ENCODE peak calls at places on chromosome 5, in six cellular contexts. F is iPS DF 19.7, O is colonic mucosa, Q is GM10248, D is IMR-90, B is globus pallidus. G is an unnamed sample.

GRCh38 chr5:1793966-1794895 is 5.4 kb downstream of the MRPL36 start:
- DNase-seq in F (no peak), O (no peak), Q (no peak), D (peak; percentile 94), B (no peak), G (no peak)

GRCh38 chr5:112703866-112704820 is 33.5 kb upstream of the APC start:
- DNase-seq in F (no peak), O (no peak), Q (no peak), D (peak; percentile 40), B (no peak), G (no peak)

GRCh38 chr5:1312993-1313833 is 18.3 kb upstream of the TERT start:
- DNase-seq in F (no peak), O (no peak), Q (peak; percentile 72), D (no peak), B (no peak), G (peak; percentile 23)

GRCh38 chr5:20678814-20679298 is 690.9 kb upstream of the CDH18 start:
- DNase-seq in F (no peak), O (no peak), Q (no peak), D (peak; percentile 86), B (no peak), G (no peak)

GRCh38 chr5:157342822-157343402 is 77.0 kb downstream of the CYFIP2 start:
- DNase-seq in F (no peak), O (peak; percentile 30), Q (peak; percentile 53), D (no peak), B (no peak), G (peak; percentile 31)

GRCh38 chr5:138983984-138984383 is 108.8 kb upstream of the LRRTM2 start:
- DNase-seq in F (no peak), O (no peak), Q (no peak), D (no peak), B (no peak), G (no peak)

GRCh38 chr5:115098041-115098702 is 71.5 kb downstream of the TRIM36 start:
- DNase-seq in F (no peak), O (peak; percentile 49), Q (peak; percentile 57), D (peak; percentile 60), B (peak; percentile 34), G (no peak)

GRCh38 chr5:176810084-176810597 is at the start of gene UNC5A:
- DNase-seq in F (no peak), O (peak; percentile 31), Q (peak; percentile 57), D (peak; percentile 17), B (no peak), G (no peak)

GRCh38 chr5:83632874-83633273 is 87.8 kb downstream of the HAPLN1 start:
- DNase-seq in F (no peak), O (no peak), Q (no peak), D (peak; percentile 84), B (no peak), G (no peak)

GRCh38 chr5:57715296-57715695 is 232.7 kb upstream of the ACTBL2 start:
- DNase-seq in F (no peak), O (no peak), Q (no peak), D (peak; percentile 65), B (no peak), G (no peak)

GRCh38 chr5:79464695-79465332 is 49.1 kb downstream of the HOMER1 start:
- DNase-seq in F (no peak), O (no peak), Q (peak; percentile 45), D (peak; percentile 53), B (peak; percentile 17), G (no peak)

GRCh38 chr5:120936652-120937051 is 472.6 kb downstream of the PRR16 start:
- DNase-seq in F (no peak), O (no peak), Q (no peak), D (no peak), B (no peak), G (no peak)

GRCh38 chr5:53099546-53099945 is 10.0 kb downstream of the MOCS2 start:
- DNase-seq in F (no peak), O (no peak), Q (no peak), D (peak; percentile 12), B (no peak), G (no peak)

GRCh38 chr5:109936996-109937395 is 247.3 kb downstream of the MAN2A1 start:
- DNase-seq in F (no peak), O (no peak), Q (no peak), D (no peak), B (no peak), G (no peak)

GRCh38 chr5:42832060-42832459 is 20.4 kb upstream of the SELENOP start:
- DNase-seq in F (no peak), O (no peak), Q (no peak), D (no peak), B (no peak), G (no peak)

G was measured in stomach.